ENCODE peak calls at places on chromosomes 11 and 22, in six cellular contexts. H, B, N, S, Y and I are unnamed samples.

GRCh38 chr11:66069715-66070603 is at the start of gene PACS1:
- DNase-seq in H (peak), B (peak), N (peak), S (peak), Y (peak), I (peak)

GRCh38 chr11:122727101-122727929 is 71.8 kb downstream of the UBASH3B start:
- DNase-seq in H (no peak), B (no peak), N (no peak), S (no peak), Y (peak), I (no peak)

GRCh38 chr11:102346748-102347525 is at the start of gene BIRC2:
- DNase-seq in H (peak), B (peak), N (peak), S (peak), Y (peak), I (peak)

GRCh38 chr22:37133304-37134018 is 16.3 kb downstream of the IL2RB start:
- DNase-seq in H (no peak), B (no peak), N (no peak), S (no peak), Y (no peak), I (no peak)

GRCh38 chr11:86152006-86152862 is 83.3 kb upstream of the PICALM start:
- DNase-seq in H (no peak), B (peak), N (no peak), S (no peak), Y (peak), I (peak)

GRCh38 chr22:45553333-45554039 is 50.8 kb downstream of the FBLN1 start:
- DNase-seq in H (peak), B (peak), N (peak), S (peak), Y (peak), I (peak)

GRCh38 chr11:9273430-9274336 is 8.5 kb upstream of the DENND5A start:
- DNase-seq in H (peak), B (peak), N (no peak), S (no peak), Y (no peak), I (no peak)

GRCh38 chr22:44299124-44299523 is 13.6 kb downstream of the SHISAL1 start:
- DNase-seq in H (no peak), B (no peak), N (no peak), S (no peak), Y (no peak), I (no peak)

GRCh38 chr22:23894710-23895598 is 771 bp downstream of the MIF start:
- DNase-seq in H (peak), B (peak), N (peak), S (peak), Y (peak), I (peak)

GRCh38 chr22:39592104-39593060 is 21.8 kb downstream of the CACNA1I start:
- DNase-seq in H (peak), B (peak), N (no peak), S (no peak), Y (no peak), I (peak)

GRCh38 chr11:61959026-61959608 is 8.3 kb downstream of the FTH1 start:
- DNase-seq in H (no peak), B (no peak), N (no peak), S (no peak), Y (no peak), I (no peak)

GRCh38 chr11:17639781-17640180 is 79.6 kb upstream of the MYOD1 start:
- DNase-seq in H (no peak), B (no peak), N (no peak), S (no peak), Y (no peak), I (no peak)

GRCh38 chr11:3123316-3123715 is 41.8 kb downstream of the OSBPL5 start:
- DNase-seq in H (no peak), B (peak), N (peak), S (no peak), Y (no peak), I (peak)

GRCh38 chr11:124841186-124841585 is 24.0 kb upstream of the ROBO3 start:
- DNase-seq in H (no peak), B (peak), N (no peak), S (no peak), Y (no peak), I (no peak)